ENCODE peak calls at places on chromosome 1, in ten cellular contexts. B is fibroblast of lung, Q is astrocyte of the spinal cord, L is heart left ventricle, A is AG04450, S is ovary, C is brain microvascular endothelial cell, O is hepatocyte, J is lower lobe of right lung, F is dorsolateral prefrontal cortex. E is an unnamed sample.

GRCh38 chr1:90475623-90476022 is 241.5 kb downstream of the BARHL2 start:
- DNase-seq in B (peak), Q (peak), L (no peak), A (no peak), S (no peak), C (no peak), O (peak), J (no peak), F (no peak), E (no peak)

GRCh38 chr1:221725683-221726330 is 16.1 kb downstream of the DUSP10 start:
- DNase-seq in B (peak), Q (peak), L (no peak), A (no peak), S (no peak), C (no peak), O (no peak), J (no peak), F (no peak), E (no peak)

GRCh38 chr1:229117664-229118300 is 153.1 kb upstream of the RAB4A start:
- DNase-seq in B (peak), Q (no peak), L (peak), A (peak), S (peak), C (no peak), O (peak), J (peak), F (no peak), E (peak)

GRCh38 chr1:154935749-154936415 is 637 bp downstream of the PMVK start:
- DNase-seq in B (no peak), Q (no peak), L (no peak), A (no peak), S (no peak), C (no peak), O (no peak), J (no peak), F (no peak), E (no peak)

GRCh38 chr1:150660584-150660983 is 31.2 kb upstream of the ENSA start:
- DNase-seq in B (no peak), Q (no peak), L (no peak), A (no peak), S (no peak), C (no peak), O (no peak), J (no peak), F (no peak), E (no peak)

GRCh38 chr1:30673395-30673794 is 50.0 kb downstream of the MATN1 start:
- DNase-seq in B (no peak), Q (no peak), L (no peak), A (no peak), S (no peak), C (no peak), O (no peak), J (no peak), F (no peak), E (no peak)

GRCh38 chr1:224881762-224882211 is 47.7 kb upstream of the DNAH14 start:
- DNase-seq in B (no peak), Q (no peak), L (no peak), A (no peak), S (no peak), C (no peak), O (no peak), J (no peak), F (no peak), E (no peak)

GRCh38 chr1:27574871-27575831 is 28.8 kb downstream of the AHDC1 start:
- DNase-seq in B (peak), Q (peak), L (peak), A (peak), S (peak), C (peak), O (peak), J (peak), F (no peak), E (no peak)

GRCh38 chr1:20371411-20371810 is 80.7 kb downstream of the VWA5B1 start:
- DNase-seq in B (peak), Q (peak), L (no peak), A (no peak), S (no peak), C (no peak), O (peak), J (no peak), F (no peak), E (no peak)

GRCh38 chr1:8019229-8019620 is 6.9 kb downstream of the ERRFI1 start:
- DNase-seq in B (peak), Q (peak), L (no peak), A (no peak), S (no peak), C (no peak), O (no peak), J (no peak), F (no peak), E (no peak)

GRCh38 chr1:8016244-8017241 is 9.6 kb downstream of the ERRFI1 start:
- DNase-seq in B (peak), Q (peak), L (no peak), A (no peak), S (no peak), C (no peak), O (no peak), J (no peak), F (no peak), E (no peak)

GRCh38 chr1:8015809-8016165 is 10.3 kb downstream of the ERRFI1 start:
- DNase-seq in B (peak), Q (peak), L (no peak), A (no peak), S (no peak), C (no peak), O (no peak), J (no peak), F (no peak), E (peak)

GRCh38 chr1:8018492-8019228 is 7.4 kb downstream of the ERRFI1 start:
- DNase-seq in B (peak), Q (peak), L (no peak), A (no peak), S (no peak), C (no peak), O (no peak), J (no peak), F (no peak), E (no peak)

DNA sequence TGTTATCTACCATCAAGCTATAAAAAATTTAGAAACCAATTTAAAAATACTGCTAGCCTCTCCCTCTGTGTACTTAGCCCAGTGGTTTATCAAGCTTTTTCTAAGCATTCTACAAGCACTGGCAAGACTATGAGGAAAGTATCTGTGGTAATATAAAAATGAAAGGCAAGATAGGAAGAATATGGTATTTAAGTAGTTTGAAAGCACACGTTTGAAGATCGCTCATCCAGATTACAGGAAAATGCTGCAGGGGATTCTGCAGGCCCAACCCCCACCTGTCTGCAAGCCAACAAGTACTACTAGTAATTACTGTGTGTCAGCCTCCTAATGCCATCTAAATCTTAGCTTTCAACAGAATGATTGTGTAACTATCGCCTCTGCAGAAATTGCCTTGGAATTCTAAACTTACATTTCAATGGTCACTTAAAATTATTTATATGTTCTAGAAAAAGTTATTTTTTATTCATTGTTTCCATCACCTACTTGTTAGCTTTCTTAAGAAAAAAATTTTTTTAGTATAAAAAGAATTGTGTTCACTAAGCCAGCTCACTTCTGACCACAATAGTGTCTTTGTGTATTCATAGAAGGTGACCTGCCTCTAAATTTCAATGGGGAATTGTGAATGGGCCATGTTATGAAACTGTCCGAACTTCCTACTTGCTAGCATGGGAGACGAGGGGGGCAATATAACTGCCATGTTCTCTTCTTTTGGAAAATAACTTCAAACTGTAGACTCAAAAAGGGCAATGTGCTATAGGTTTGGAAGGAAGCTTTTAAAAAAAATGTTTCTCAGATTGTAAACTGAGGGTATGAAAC is 8.4 kb downstream of the ERRFI1 start:
- DNase-seq in B (peak), Q (peak), L (no peak), A (no peak), S (no peak), C (no peak), O (peak), J (no peak), F (no peak), E (peak)
- H3K4me3 ChIP-seq in B (no peak), Q (no peak), L (no peak), A (no peak), S (no peak), C (no peak), O (no peak), J (no peak), F (peak), E (no peak)

GRCh38 chr1:156172696-156173470 is 19.5 kb downstream of the SEMA4A start:
- DNase-seq in B (no peak), Q (no peak), L (no peak), A (no peak), S (no peak), C (no peak), O (no peak), J (no peak), F (no peak), E (no peak)
- TF ChIP-seq CTCF in B (no peak), Q (peak), L (no peak), A (peak), S (no peak), C (peak), O (no peak), J (no peak), F (no peak), E (no peak)

GRCh38 chr1:26283871-26284596 is 4.1 kb downstream of the SH3BGRL3 start:
- DNase-seq in B (no peak), Q (no peak), L (no peak), A (no peak), S (no peak), C (no peak), O (no peak), J (no peak), F (no peak), E (no peak)

GRCh38 chr1:26281971-26282693 is 2.2 kb downstream of the SH3BGRL3 start:
- DNase-seq in B (peak), Q (peak), L (no peak), A (peak), S (peak), C (no peak), O (peak), J (no peak), F (no peak), E (no peak)

GRCh38 chr1:26283226-26283853 is 3.5 kb downstream of the SH3BGRL3 start:
- DNase-seq in B (no peak), Q (no peak), L (no peak), A (no peak), S (no peak), C (no peak), O (no peak), J (no peak), F (no peak), E (no peak)

GRCh38 chr1:26281091-26281958 is 1.4 kb downstream of the SH3BGRL3 start:
- DNase-seq in B (no peak), Q (no peak), L (no peak), A (no peak), S (no peak), C (no peak), O (no peak), J (no peak), F (no peak), E (no peak)

GRCh38 chr1:26282694-26283019 is 2.8 kb downstream of the SH3BGRL3 start:
- DNase-seq in B (no peak), Q (no peak), L (no peak), A (no peak), S (no peak), C (no peak), O (no peak), J (no peak), F (no peak), E (no peak)
- H3K4me3 ChIP-seq in B (peak), Q (no peak), L (no peak), A (peak), S (no peak), C (peak), O (no peak), J (no peak), F (no peak), E (no peak)

GRCh38 chr1:171251741-171252300 is 3.5 kb downstream of the FMO1 start:
- DNase-seq in B (peak), Q (peak), L (no peak), A (no peak), S (peak), C (peak), O (peak), J (no peak), F (no peak), E (no peak)
- TF ChIP-seq CTCF in B (peak), Q (peak), L (peak), A (peak), S (no peak), C (peak), O (peak), J (peak), F (peak), E (peak)

GRCh38 chr1:8520483-8520966 is 202.6 kb downstream of the SLC45A1 start:
- DNase-seq in B (peak), Q (peak), L (no peak), A (no peak), S (no peak), C (no peak), O (peak), J (no peak), F (no peak), E (no peak)

GRCh38 chr1:8523641-8524206 is 205.8 kb downstream of the SLC45A1 start:
- DNase-seq in B (no peak), Q (no peak), L (no peak), A (no peak), S (no peak), C (no peak), O (no peak), J (no peak), F (no peak), E (no peak)

GRCh38 chr1:8529901-8530300 is 212.0 kb downstream of the SLC45A1 start:
- DNase-seq in B (no peak), Q (no peak), L (no peak), A (no peak), S (no peak), C (no peak), O (no peak), J (no peak), F (no peak), E (no peak)

GRCh38 chr1:8525291-8526275 is 207.7 kb downstream of the SLC45A1 start:
- DNase-seq in B (peak), Q (peak), L (peak), A (peak), S (peak), C (peak), O (peak), J (peak), F (peak), E (peak)

GRCh38 chr1:8524637-8525157 is 206.8 kb downstream of the SLC45A1 start:
- DNase-seq in B (no peak), Q (no peak), L (no peak), A (no peak), S (no peak), C (no peak), O (no peak), J (no peak), F (no peak), E (no peak)
- H3K4me3 ChIP-seq in B (peak), Q (no peak), L (peak), A (peak), S (peak), C (no peak), O (peak), J (peak), F (peak), E (no peak)

GRCh38 chr1:23019094-23019850 is at the start of gene KDM1A:
- DNase-seq in B (peak), Q (peak), L (peak), A (peak), S (peak), C (peak), O (peak), J (peak), F (peak), E (peak)
- TF ChIP-seq CTCF in B (no peak), Q (peak), L (peak), A (peak), S (no peak), C (peak), O (peak), J (no peak), F (peak), E (no peak)

GRCh38 chr1:110893908-110894490 is 21.1 kb downstream of the CD53 start:
- DNase-seq in B (no peak), Q (no peak), L (no peak), A (no peak), S (no peak), C (no peak), O (no peak), J (no peak), F (no peak), E (no peak)

GRCh38 chr1:110890474-110891196 is 17.7 kb downstream of the CD53 start:
- DNase-seq in B (no peak), Q (no peak), L (no peak), A (no peak), S (no peak), C (no peak), O (no peak), J (no peak), F (no peak), E (no peak)

GRCh38 chr1:110888049-110888448 is 15.1 kb downstream of the CD53 start:
- DNase-seq in B (no peak), Q (no peak), L (no peak), A (no peak), S (no peak), C (no peak), O (no peak), J (no peak), F (no peak), E (no peak)

GRCh38 chr1:110888641-110889040 is 15.7 kb downstream of the CD53 start:
- DNase-seq in B (no peak), Q (no peak), L (no peak), A (no peak), S (no peak), C (no peak), O (no peak), J (no peak), F (no peak), E (no peak)
- H3K4me3 ChIP-seq in B (no peak), Q (no peak), L (no peak), A (no peak), S (no peak), C (no peak), O (no peak), J (no peak), F (no peak), E (no peak)

DNA sequence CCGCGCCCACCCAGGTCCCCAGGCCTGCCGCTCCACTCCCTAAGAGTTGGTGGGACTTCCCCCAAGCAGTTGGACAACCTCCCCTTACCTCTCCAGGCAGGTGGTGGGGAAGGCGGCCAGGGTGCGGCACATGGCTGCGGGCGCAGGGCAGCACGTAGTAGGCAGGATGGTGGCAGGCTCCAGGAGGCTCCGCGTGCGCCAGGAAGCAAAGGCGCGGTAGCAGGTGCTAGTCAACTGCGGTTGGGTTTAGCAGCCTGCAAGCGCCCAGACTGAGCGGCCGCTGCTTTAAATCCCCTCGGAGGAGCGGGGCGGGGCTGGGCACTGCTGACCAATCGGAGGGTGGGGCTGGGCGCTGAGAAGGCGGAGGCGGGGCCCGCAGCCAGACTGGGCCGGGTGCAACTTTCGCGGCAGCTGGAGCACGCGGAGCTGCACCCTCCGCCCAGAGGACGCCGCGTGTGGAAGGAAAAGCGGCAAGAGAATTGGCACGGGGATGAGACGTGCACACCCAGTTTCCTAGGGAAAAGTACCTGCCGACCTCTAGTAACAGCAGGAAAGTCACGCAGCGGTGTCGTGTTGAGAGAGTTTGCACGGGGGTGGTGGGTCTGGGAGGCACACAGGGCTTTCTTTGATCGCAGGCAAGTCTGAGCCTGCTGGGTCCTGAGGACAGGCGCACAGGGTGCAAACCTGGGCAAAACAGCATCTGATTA is at the start of gene RGS16:
- DNase-seq in B (peak), Q (peak), L (peak), A (peak), S (peak), C (peak), O (peak), J (peak), F (peak), E (peak)
- TF ChIP-seq CTCF in B (no peak), Q (no peak), L (no peak), A (no peak), S (no peak), C (no peak), O (no peak), J (no peak), F (no peak), E (no peak)

E was measured in retinal pigment epithelial cell.